ENCODE peak calls at places on chromosomes 13 and 19, in nine cellular contexts. W, H, D, N, V, U, S, C and T are unnamed samples.

GRCh38 chr19:15469513-15470297 is 5.4 kb upstream of the RASAL3 start:
- DNase-seq in W (no peak), H (no peak), D (no peak), N (no peak), V (no peak), U (no peak), S (peak; percentile 34), C (no peak), T (no peak)

GRCh38 chr19:49997709-49998108 is 27.5 kb downstream of the VRK3 start:
- DNase-seq in W (no peak), H (peak; percentile 30), D (no peak), N (peak; percentile 31), V (no peak), U (no peak), S (no peak), C (peak; percentile 41), T (no peak)

GRCh38 chr19:19062454-19063182 is 1.2 kb upstream of the SLC25A42 start:
- DNase-seq in W (peak; percentile 37), H (peak; percentile 51), D (no peak), N (peak; percentile 63), V (no peak), U (peak; percentile 41), S (peak; percentile 26), C (peak; percentile 9), T (no peak)

GRCh38 chr13:60933638-60934037 is 482.0 kb downstream of the PCDH20 start:
- DNase-seq in W (no peak), H (no peak), D (no peak), N (no peak), V (no peak), U (peak; percentile 2), S (no peak), C (no peak), T (no peak)

GRCh38 chr19:19426216-19426615 is 20.7 kb downstream of the GATAD2A start:
- DNase-seq in W (no peak), H (no peak), D (no peak), N (no peak), V (no peak), U (no peak), S (no peak), C (no peak), T (no peak)

GRCh38 chr19:47781590-47782318 is 3.3 kb downstream of the SELENOW start:
- DNase-seq in W (no peak), H (no peak), D (peak; percentile 63), N (no peak), V (no peak), U (no peak), S (no peak), C (no peak), T (peak; percentile 49)

GRCh38 chr19:38264486-38265212 is at the start of gene SPINT2:
- DNase-seq in W (peak; percentile 84), H (no peak), D (peak; percentile 55), N (no peak), V (peak; percentile 12), U (no peak), S (peak; percentile 51), C (no peak), T (peak; percentile 42)

GRCh38 chr19:38266070-38266469 is 1.7 kb downstream of the SPINT2 start:
- DNase-seq in W (no peak), H (no peak), D (no peak), N (no peak), V (no peak), U (no peak), S (no peak), C (no peak), T (no peak)

GRCh38 chr19:52935434-52935833 is 12.2 kb upstream of the ZNF888 start:
- DNase-seq in W (no peak), H (peak; percentile 31), D (no peak), N (peak; percentile 57), V (no peak), U (peak; percentile 82), S (no peak), C (peak; percentile 41), T (no peak)

GRCh38 chr13:101490400-101491015 is 38.0 kb downstream of the ITGBL1 start:
- DNase-seq in W (no peak), H (peak; percentile 44), D (no peak), N (peak; percentile 41), V (no peak), U (peak; percentile 27), S (no peak), C (no peak), T (no peak)

GRCh38 chr13:107121793-107122192 is 553.9 kb upstream of the ARGLU1 start:
- DNase-seq in W (no peak), H (no peak), D (no peak), N (no peak), V (no peak), U (no peak), S (no peak), C (no peak), T (no peak)

GRCh38 chr13:41139296-41139966 is 6.8 kb upstream of the KBTBD6 start:
- DNase-seq in W (no peak), H (peak; percentile 55), D (no peak), N (peak; percentile 57), V (no peak), U (peak; percentile 26), S (no peak), C (no peak), T (no peak)

GRCh38 chr13:66348745-66349720 is 881.1 kb downstream of the PCDH9 start:
- DNase-seq in W (no peak), H (no peak), D (peak; percentile 45), N (no peak), V (no peak), U (no peak), S (no peak), C (no peak), T (peak; percentile 34)

GRCh38 chr19:51703655-51704515 is 10.8 kb downstream of the SPACA6 start:
- DNase-seq in W (no peak), H (peak; percentile 88), D (peak; percentile 99), N (peak; percentile 90), V (peak; percentile 91), U (peak; percentile 83), S (peak; percentile 99), C (peak; percentile 98), T (peak; percentile 97)

GRCh38 chr19:3481241-3482090 is 1.1 kb upstream of the SMIM24 start:
- DNase-seq in W (no peak), H (no peak), D (no peak), N (no peak), V (no peak), U (no peak), S (no peak), C (peak; percentile 24), T (no peak)

GRCh38 chr13:24627090-24627714 is 53.0 kb upstream of the ATP12A start:
- DNase-seq in W (no peak), H (peak; percentile 20), D (no peak), N (peak; percentile 21), V (no peak), U (no peak), S (no peak), C (no peak), T (no peak)

GRCh38 chr13:33355470-33355869 is 69.9 kb upstream of the STARD13 start:
- DNase-seq in W (no peak), H (peak; percentile 86), D (no peak), N (no peak), V (no peak), U (no peak), S (no peak), C (no peak), T (no peak)

GRCh38 chr19:4371898-4372629 is 28.3 kb downstream of the SH3GL1 start:
- DNase-seq in W (no peak), H (no peak), D (no peak), N (no peak), V (no peak), U (no peak), S (no peak), C (no peak), T (no peak)

GRCh38 chr19:42255766-42256750 is 1.1 kb upstream of the ERF start:
- DNase-seq in W (peak; percentile 30), H (peak; percentile 44), D (peak; percentile 77), N (peak; percentile 70), V (no peak), U (no peak), S (no peak), C (peak; percentile 46), T (no peak)

GRCh38 chr19:29841559-29842367 is 30.0 kb downstream of the CCNE1 start:
- DNase-seq in W (no peak), H (peak; percentile 28), D (no peak), N (peak; percentile 62), V (no peak), U (peak; percentile 23), S (no peak), C (peak; percentile 37), T (no peak)

GRCh38 chr13:21287331-21287907 is 111.0 kb downstream of the MRPL57 start:
- DNase-seq in W (no peak), H (no peak), D (no peak), N (no peak), V (no peak), U (no peak), S (no peak), C (no peak), T (no peak)

GRCh38 chr13:79226938-79227337 is 179.1 kb downstream of the RBM26 start:
- DNase-seq in W (no peak), H (no peak), D (no peak), N (no peak), V (no peak), U (no peak), S (no peak), C (no peak), T (no peak)

GRCh38 chr19:14758816-14759215 is 19.5 kb downstream of the ADGRE2 start:
- DNase-seq in W (no peak), H (no peak), D (no peak), N (no peak), V (no peak), U (no peak), S (no peak), C (peak; percentile 1), T (no peak)

GRCh38 chr13:114260818-114261217 is 20.6 kb upstream of the UPF3A start:
- DNase-seq in W (no peak), H (no peak), D (no peak), N (no peak), V (no peak), U (no peak), S (no peak), C (no peak), T (no peak)

GRCh38 chr19:18122860-18123795 is 25.6 kb downstream of the MAST3 start:
- DNase-seq in W (no peak), H (no peak), D (peak; percentile 62), N (no peak), V (no peak), U (no peak), S (no peak), C (no peak), T (no peak)

GRCh38 chr13:79723462-79724116 is 242.6 kb downstream of the NDFIP2 start:
- DNase-seq in W (no peak), H (no peak), D (peak; percentile 39), N (no peak), V (no peak), U (no peak), S (no peak), C (no peak), T (no peak)

GRCh38 chr19:47445937-47446402 is 25.7 kb downstream of the SLC8A2 start:
- DNase-seq in W (peak; percentile 25), H (no peak), D (peak; percentile 56), N (peak; percentile 32), V (peak; percentile 45), U (no peak), S (peak; percentile 66), C (peak; percentile 65), T (peak; percentile 42)

GRCh38 chr13:99063952-99064351 is 86.1 kb upstream of the DOCK9 start:
- DNase-seq in W (no peak), H (peak; percentile 53), D (no peak), N (peak; percentile 46), V (no peak), U (no peak), S (no peak), C (no peak), T (no peak)

GRCh38 chr19:48372904-48373303 is 8.7 kb downstream of the SYNGR4 start:
- DNase-seq in W (peak; percentile 79), H (no peak), D (no peak), N (no peak), V (no peak), U (no peak), S (no peak), C (no peak), T (no peak)

GRCh38 chr13:42216422-42216735 is 55.6 kb upstream of the AKAP11 start:
- DNase-seq in W (no peak), H (no peak), D (no peak), N (no peak), V (no peak), U (no peak), S (no peak), C (no peak), T (no peak)